ENCODE peak calls at places on chromosomes 11 and 22, in ten cellular contexts. B, L, U, F, H, E, N, R, S and V are unnamed samples.

GRCh38 chr22:39832627-39833074 is 60.9 kb downstream of the ENTHD1 start:
- DNase-seq in B (no peak), L (no peak), U (no peak), F (no peak), H (no peak), E (no peak), N (no peak), R (no peak), S (no peak), V (no peak)

GRCh38 chr11:62017878-62018642 is 50.6 kb upstream of the FTH1 start:
- DNase-seq in B (no peak), L (no peak), U (no peak), F (no peak), H (no peak), E (no peak), N (no peak), R (peak), S (no peak), V (no peak)

GRCh38 chr11:60169264-60169915 is 13.5 kb downstream of the MS4A6A start:
- DNase-seq in B (peak), L (peak), U (no peak), F (no peak), H (no peak), E (peak), N (no peak), R (no peak), S (no peak), V (no peak)

GRCh38 chr11:14067686-14068085 is 105.2 kb downstream of the SPON1 start:
- DNase-seq in B (no peak), L (peak), U (no peak), F (no peak), H (no peak), E (peak), N (no peak), R (no peak), S (no peak), V (no peak)

GRCh38 chr11:63985812-63986155 is 454 bp upstream of the OTUB1 start:
- DNase-seq in B (no peak), L (no peak), U (peak), F (no peak), H (no peak), E (no peak), N (no peak), R (no peak), S (no peak), V (no peak)

GRCh38 chr11:2134022-2135010 is 4.9 kb downstream of the IGF2 start:
- DNase-seq in B (no peak), L (no peak), U (no peak), F (no peak), H (no peak), E (no peak), N (no peak), R (no peak), S (no peak), V (no peak)

GRCh38 chr11:133047036-133047800 is 485.1 kb downstream of the OPCML start:
- DNase-seq in B (no peak), L (peak), U (no peak), F (no peak), H (no peak), E (no peak), N (no peak), R (no peak), S (no peak), V (no peak)

GRCh38 chr11:98068251-98068650 is 952.5 kb upstream of the CNTN5 start:
- DNase-seq in B (no peak), L (no peak), U (no peak), F (no peak), H (no peak), E (no peak), N (no peak), R (no peak), S (no peak), V (no peak)

GRCh38 chr22:38406617-38407016 is 48.4 kb downstream of the KCNJ4 start:
- DNase-seq in B (no peak), L (no peak), U (no peak), F (no peak), H (no peak), E (no peak), N (no peak), R (no peak), S (no peak), V (no peak)

GRCh38 chr11:133726576-133726975 is 118.7 kb downstream of the SPATA19 start:
- DNase-seq in B (no peak), L (no peak), U (no peak), F (no peak), H (no peak), E (no peak), N (peak), R (no peak), S (no peak), V (no peak)

GRCh38 chr11:6219359-6219758 is 14.0 kb downstream of the C11orf42 start:
- DNase-seq in B (peak), L (peak), U (no peak), F (no peak), H (no peak), E (peak), N (no peak), R (no peak), S (peak), V (peak)

GRCh38 chr11:78465169-78465942 is 47.7 kb upstream of the GAB2 start:
- DNase-seq in B (no peak), L (no peak), U (no peak), F (no peak), H (peak), E (no peak), N (no peak), R (no peak), S (no peak), V (no peak)

GRCh38 chr22:20566420-20567260 is 59.2 kb downstream of the MED15 start:
- DNase-seq in B (peak), L (peak), U (peak), F (no peak), H (no peak), E (peak), N (no peak), R (no peak), S (peak), V (peak)

GRCh38 chr11:125337836-125338235 is 158.2 kb downstream of the FEZ1 start:
- DNase-seq in B (no peak), L (no peak), U (no peak), F (no peak), H (no peak), E (no peak), N (no peak), R (no peak), S (no peak), V (no peak)

GRCh38 chr11:1934326-1935155 is 12.6 kb upstream of the MRPL23 start:
- DNase-seq in B (no peak), L (no peak), U (no peak), F (no peak), H (no peak), E (no peak), N (no peak), R (no peak), S (no peak), V (no peak)

GRCh38 chr11:117232911-117233409 is 489 bp downstream of the RNF214 start:
- DNase-seq in B (no peak), L (no peak), U (no peak), F (no peak), H (no peak), E (no peak), N (peak), R (no peak), S (no peak), V (no peak)

GRCh38 chr11:32255876-32256275 is 165.0 kb downstream of the RCN1 start:
- DNase-seq in B (no peak), L (no peak), U (no peak), F (no peak), H (no peak), E (no peak), N (peak), R (no peak), S (no peak), V (no peak)

GRCh38 chr22:38106814-38107578 is 3.5 kb downstream of the BAIAP2L2 start:
- DNase-seq in B (no peak), L (no peak), U (no peak), F (no peak), H (no peak), E (no peak), N (no peak), R (no peak), S (no peak), V (no peak)

GRCh38 chr11:86484164-86484794 is 109.6 kb downstream of the CCDC81 start:
- DNase-seq in B (peak), L (peak), U (no peak), F (peak), H (no peak), E (peak), N (no peak), R (peak), S (peak), V (peak)

GRCh38 chr11:94934362-94934761 is 39.0 kb downstream of the CWC15 start:
- DNase-seq in B (no peak), L (peak), U (no peak), F (no peak), H (no peak), E (peak), N (peak), R (no peak), S (no peak), V (peak)

GRCh38 chr11:3158821-3159220 is 6.3 kb downstream of the OSBPL5 start:
- DNase-seq in B (no peak), L (no peak), U (no peak), F (no peak), H (no peak), E (no peak), N (no peak), R (peak), S (no peak), V (no peak)

GRCh38 chr11:77118971-77119370 is 9.1 kb upstream of the MYO7A start:
- DNase-seq in B (no peak), L (no peak), U (no peak), F (no peak), H (no peak), E (no peak), N (no peak), R (no peak), S (no peak), V (no peak)

GRCh38 chr22:28931844-28932561 is 48.6 kb downstream of the ZNRF3 start:
- DNase-seq in B (no peak), L (peak), U (no peak), F (no peak), H (no peak), E (no peak), N (peak), R (no peak), S (no peak), V (no peak)

GRCh38 chr11:64291746-64292457 is 800 bp downstream of the KCNK4 start:
- DNase-seq in B (no peak), L (no peak), U (no peak), F (no peak), H (no peak), E (no peak), N (no peak), R (no peak), S (no peak), V (no peak)

GRCh38 chr22:23622634-23623033 is 9.5 kb downstream of the DRICH1 start:
- DNase-seq in B (no peak), L (no peak), U (no peak), F (no peak), H (no peak), E (peak), N (no peak), R (no peak), S (no peak), V (peak)

GRCh38 chr11:100855466-100856067 is 168.5 kb downstream of the ARHGAP42 start:
- DNase-seq in B (peak), L (peak), U (no peak), F (peak), H (no peak), E (peak), N (peak), R (no peak), S (no peak), V (peak)

GRCh38 chr11:134639586-134640330 is 227.7 kb upstream of the B3GAT1 start:
- DNase-seq in B (no peak), L (no peak), U (no peak), F (peak), H (no peak), E (peak), N (peak), R (no peak), S (no peak), V (no peak)

GRCh38 chr11:122804161-122804560 is 34.1 kb upstream of the CRTAM start:
- DNase-seq in B (peak), L (peak), U (no peak), F (no peak), H (no peak), E (peak), N (no peak), R (no peak), S (no peak), V (peak)